ENCODE peak calls at places on chromosomes 4 and X, in nine cellular contexts. A is fibroblast of the aortic adventitia, K is lower lobe of right lung, J is AG09309, P is heart right ventricle, Z is GM23338, S is fibroblast of lung, G is endodermal cell, E is Peyer's patch. O is an unnamed sample.

GRCh38 chr4:65671402-65671801 is 1.1 kb upstream of the EPHA5 start:
- DNase-seq in G (no peak), K (no peak), A (no peak), P (no peak), Z (no peak), E (no peak), J (no peak), S (no peak), O (no peak)

GRCh38 chrX:94576367-94577004 is 902.5 kb downstream of the FAM133A start:
- DNase-seq in S (no peak), P (no peak), G (no peak), Z (peak), J (no peak), K (no peak), E (no peak), A (no peak), O (no peak)

GRCh38 chrX:21412029-21412428 is 37.8 kb downstream of the CNKSR2 start:
- DNase-seq in J (no peak), P (no peak), Z (no peak), G (no peak), A (peak), S (no peak), E (no peak), K (no peak), O (no peak)

GRCh38 chr4:37802068-37802666 is 24.3 kb upstream of the PGM2 start:
- DNase-seq in P (peak), Z (peak), K (peak), S (peak), A (peak), G (peak), E (no peak), J (no peak), O (peak)

GRCh38 chr4:99723555-99724450 is 66.2 kb upstream of the C4orf54 start:
- DNase-seq in J (peak), E (no peak), Z (no peak), S (peak), K (peak), A (peak), P (peak), G (no peak), O (peak)

GRCh38 chrX:132270699-132271098 is 51.5 kb upstream of the RAP2C start:
- DNase-seq in A (peak), Z (no peak), P (peak), K (no peak), E (no peak), J (peak), G (no peak), S (peak), O (no peak)

GRCh38 chr4:119493419-119493818 is 135.2 kb downstream of the PDE5A start:
- DNase-seq in Z (no peak), K (no peak), G (no peak), J (no peak), P (no peak), E (no peak), A (peak), S (no peak), O (no peak)

GRCh38 chrX:11666180-11666579 is 460 bp upstream of the ARHGAP6 start:
- DNase-seq in S (peak), E (no peak), Z (peak), G (peak), J (no peak), A (no peak), P (no peak), K (no peak), O (no peak)

GRCh38 chrX:153032397-153033118 is 23.7 kb upstream of the PNMA3 start:
- DNase-seq in Z (peak), J (no peak), E (peak), G (peak), P (peak), A (peak), S (peak), K (peak), O (peak)

GRCh38 chr4:171022698-171023378 is 790.4 kb upstream of the GALNTL6 start:
- DNase-seq in P (no peak), A (no peak), Z (peak), E (no peak), S (no peak), G (no peak), K (no peak), J (no peak), O (no peak)

GRCh38 chrX:110341189-110342035 is 17.2 kb upstream of the RTL9 start:
- DNase-seq in S (peak), P (no peak), Z (no peak), G (no peak), E (no peak), K (no peak), A (peak), J (peak), O (no peak)

DNA sequence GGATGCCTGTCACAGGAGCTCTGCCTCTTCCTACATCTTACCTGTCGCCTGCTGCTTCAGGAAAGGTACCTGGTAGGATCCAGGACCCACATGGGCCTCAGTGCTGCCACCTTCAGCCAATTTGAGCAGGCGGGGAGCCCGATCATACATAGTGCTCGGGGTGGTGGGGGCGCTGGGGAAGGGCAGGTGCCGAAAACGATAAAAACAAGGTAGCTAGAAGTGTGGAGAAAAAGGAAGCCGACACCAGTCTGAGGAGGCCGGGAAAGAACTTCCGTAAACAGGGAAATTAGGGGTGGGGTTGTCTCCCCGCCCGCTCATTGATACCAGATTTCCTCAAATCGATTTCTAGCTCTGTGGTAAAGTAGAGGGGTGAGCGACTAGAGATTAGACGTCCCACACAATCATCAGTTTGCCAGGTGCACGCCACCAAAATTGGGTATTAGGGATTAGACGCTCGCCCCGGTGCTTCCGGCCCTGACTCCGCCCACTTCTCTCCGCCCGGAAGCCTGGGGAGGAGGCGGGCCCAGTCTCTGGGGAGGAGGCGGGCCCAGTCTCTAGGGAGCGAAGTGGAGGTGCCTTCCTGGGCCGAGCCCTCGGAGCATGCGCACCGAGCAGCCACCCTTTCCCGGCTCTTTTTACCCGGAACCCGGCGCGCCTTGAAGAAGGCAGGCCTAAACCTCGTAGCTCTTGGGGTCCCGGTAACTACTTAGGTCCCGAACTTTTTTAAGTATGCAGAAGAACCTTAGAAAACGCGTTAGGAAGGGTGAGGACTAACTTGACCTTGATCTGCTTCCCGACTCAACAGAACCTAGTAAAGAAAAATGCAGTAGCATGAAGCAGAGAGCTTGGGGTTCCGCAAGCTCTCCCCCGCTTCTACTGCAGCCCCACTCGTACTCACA is at the start of gene STPG2:
- DNase-seq in S (peak), G (peak), A (peak), E (peak), K (peak), J (peak), P (peak), Z (peak), O (peak)
- TF ChIP-seq CTCF in S (peak), G (peak), A (peak), E (peak), K (peak), J (peak), P (peak), Z (peak), O (peak)

DNA sequence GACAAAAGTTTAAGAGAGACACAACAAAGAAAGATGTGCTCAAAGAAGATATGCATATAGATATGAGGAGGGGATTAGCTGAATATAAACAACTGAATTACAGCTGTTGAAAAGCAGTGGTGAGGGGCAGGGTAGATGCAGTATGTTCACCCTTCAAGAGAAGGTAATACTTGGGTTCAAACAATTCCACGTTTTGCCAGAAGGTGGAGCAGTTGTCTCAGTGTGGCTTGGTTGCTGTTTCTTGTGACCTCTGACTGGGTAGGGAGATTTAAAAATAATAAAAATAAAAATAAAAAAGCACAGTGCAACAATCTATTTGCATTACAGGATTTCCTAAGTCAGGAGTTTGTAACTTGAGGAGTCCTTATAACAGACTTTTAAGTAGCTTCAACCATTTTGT is 23.3 kb downstream of the PHOX2B start:
- DNase-seq in S (no peak), Z (peak), P (no peak), E (no peak), A (no peak), K (no peak), J (no peak), G (peak), O (no peak)
- TF ChIP-seq CTCF in S (peak), Z (peak), P (no peak), E (no peak), A (no peak), K (no peak), J (peak), G (peak), O (no peak)

DNA sequence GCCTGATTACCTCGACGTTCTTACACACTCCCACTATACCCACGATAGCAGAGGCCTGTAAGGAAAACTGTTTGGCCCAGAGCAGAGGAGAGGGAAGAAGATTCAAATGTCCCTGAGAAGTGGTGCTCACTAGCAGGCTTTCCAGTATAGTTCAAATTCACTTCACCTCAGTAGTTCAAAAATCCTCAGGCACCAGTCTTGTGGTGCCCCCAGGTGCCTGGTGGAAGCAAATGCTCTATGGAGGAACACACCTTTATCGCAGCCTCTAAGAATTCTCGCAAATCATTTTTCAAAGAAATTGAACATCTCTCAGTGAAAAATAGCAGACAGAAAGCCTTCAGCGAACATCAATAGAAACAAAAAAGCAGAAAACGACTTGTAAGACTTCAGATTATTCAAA is 12.2 kb upstream of the MTMR1 start:
- DNase-seq in P (no peak), A (peak), G (peak), E (no peak), S (peak), J (no peak), Z (peak), K (no peak), O (peak)
- TF ChIP-seq CTCF in P (peak), A (peak), G (peak), E (peak), S (peak), J (peak), Z (peak), K (no peak), O (peak)

GRCh38 chr4:102627831-102628523 is 126.8 kb downstream of the NFKB1 start:
- DNase-seq in E (no peak), Z (no peak), G (no peak), P (no peak), S (peak), K (no peak), J (peak), A (peak), O (peak)

GRCh38 chr4:102620697-102621497 is 119.7 kb downstream of the NFKB1 start:
- DNase-seq in J (peak), P (no peak), S (peak), Z (peak), A (peak), G (no peak), K (no peak), E (no peak), O (peak)

GRCh38 chr4:102625232-102625930 is 124.2 kb downstream of the NFKB1 start:
- DNase-seq in E (peak), S (peak), K (peak), Z (peak), J (no peak), G (peak), A (peak), P (no peak), O (peak)

GRCh38 chr4:102623622-102624021 is 122.5 kb downstream of the NFKB1 start:
- DNase-seq in Z (peak), P (no peak), S (peak), G (peak), K (no peak), E (no peak), J (no peak), A (peak), O (peak)
- TF ChIP-seq CTCF in Z (peak), P (no peak), S (peak), G (peak), K (no peak), E (no peak), J (peak), A (peak), O (no peak)

GRCh38 chr4:155207534-155208257 is 740 bp upstream of the NPY2R start:
- DNase-seq in S (no peak), G (peak), A (peak), P (no peak), J (no peak), E (no peak), Z (peak), K (no peak), O (no peak)
- TF ChIP-seq CTCF in S (peak), G (peak), A (peak), P (no peak), J (no peak), E (no peak), Z (peak), K (no peak), O (no peak)

DNA sequence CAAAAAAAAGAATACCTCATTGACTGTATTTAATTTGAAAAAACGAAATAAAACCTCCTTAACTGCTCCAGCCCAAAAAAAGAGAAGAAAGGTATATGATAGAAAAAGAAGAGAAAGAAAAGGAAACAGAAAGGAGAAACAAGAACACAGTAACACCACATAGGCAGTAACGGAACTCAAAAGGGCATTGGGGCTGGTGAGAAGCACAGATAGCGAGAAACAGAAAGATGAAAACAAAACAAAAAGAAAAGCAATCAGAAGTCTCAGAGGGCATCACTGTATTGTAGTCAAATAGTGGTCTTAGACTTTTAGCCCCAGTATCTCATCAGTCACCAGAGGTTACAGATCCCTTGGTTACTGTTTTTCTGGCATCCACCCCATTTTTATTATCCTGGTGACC is 88.6 kb downstream of the NFKB1 start:
- DNase-seq in Z (no peak), P (no peak), K (no peak), E (no peak), G (no peak), J (no peak), A (no peak), S (no peak), O (no peak)
- TF ChIP-seq CTCF in Z (no peak), P (no peak), K (no peak), E (no peak), G (no peak), J (no peak), A (no peak), S (no peak), O (no peak)

GRCh38 chr4:70239497-70239896 is 2.9 kb upstream of the CSN3 start:
- DNase-seq in E (no peak), J (no peak), K (no peak), G (no peak), Z (no peak), P (no peak), S (no peak), A (no peak), O (no peak)

GRCh38 chr4:70240192-70240591 is 2.2 kb upstream of the CSN3 start:
- DNase-seq in K (no peak), G (no peak), E (no peak), P (no peak), A (peak), Z (no peak), S (peak), J (no peak), O (no peak)

DNA sequence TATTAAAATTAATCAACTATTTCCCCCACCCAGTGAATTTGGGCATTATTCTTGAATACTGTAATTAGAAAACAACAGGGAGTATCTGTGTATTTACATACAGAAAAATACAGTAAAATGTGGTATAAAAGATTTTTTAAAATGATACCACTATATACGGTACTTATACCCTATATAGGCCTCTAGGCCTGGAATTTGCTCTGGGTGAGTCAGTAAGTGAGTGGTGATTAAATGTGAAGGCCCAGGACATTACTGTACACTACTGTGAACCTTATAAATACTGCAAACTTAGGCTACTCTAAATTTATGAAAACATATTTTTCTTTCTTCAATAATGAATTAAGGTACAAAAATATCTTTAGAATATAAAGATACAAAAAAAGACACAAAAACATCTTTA is 6.3 kb upstream of the CSN3 start:
- DNase-seq in S (peak), J (no peak), E (no peak), K (no peak), A (no peak), P (no peak), Z (no peak), G (no peak), O (no peak)
- TF ChIP-seq CTCF in S (no peak), J (no peak), E (no peak), K (no peak), A (no peak), P (no peak), Z (no peak), G (no peak), O (no peak)

GRCh38 chrX:51798701-51799100 is 55.5 kb downstream of the GSPT2 start:
- DNase-seq in Z (no peak), G (no peak), A (no peak), S (no peak), P (no peak), E (no peak), J (no peak), K (no peak), O (no peak)

GRCh38 chrX:51804741-51805140 is 61.5 kb downstream of the GSPT2 start:
- DNase-seq in K (no peak), E (no peak), J (no peak), S (no peak), Z (peak), A (no peak), G (no peak), P (no peak), O (no peak)

GRCh38 chrX:51803833-51804232 is 60.6 kb downstream of the GSPT2 start:
- DNase-seq in A (peak), K (no peak), P (no peak), G (no peak), S (peak), J (no peak), Z (no peak), E (no peak), O (no peak)

DNA sequence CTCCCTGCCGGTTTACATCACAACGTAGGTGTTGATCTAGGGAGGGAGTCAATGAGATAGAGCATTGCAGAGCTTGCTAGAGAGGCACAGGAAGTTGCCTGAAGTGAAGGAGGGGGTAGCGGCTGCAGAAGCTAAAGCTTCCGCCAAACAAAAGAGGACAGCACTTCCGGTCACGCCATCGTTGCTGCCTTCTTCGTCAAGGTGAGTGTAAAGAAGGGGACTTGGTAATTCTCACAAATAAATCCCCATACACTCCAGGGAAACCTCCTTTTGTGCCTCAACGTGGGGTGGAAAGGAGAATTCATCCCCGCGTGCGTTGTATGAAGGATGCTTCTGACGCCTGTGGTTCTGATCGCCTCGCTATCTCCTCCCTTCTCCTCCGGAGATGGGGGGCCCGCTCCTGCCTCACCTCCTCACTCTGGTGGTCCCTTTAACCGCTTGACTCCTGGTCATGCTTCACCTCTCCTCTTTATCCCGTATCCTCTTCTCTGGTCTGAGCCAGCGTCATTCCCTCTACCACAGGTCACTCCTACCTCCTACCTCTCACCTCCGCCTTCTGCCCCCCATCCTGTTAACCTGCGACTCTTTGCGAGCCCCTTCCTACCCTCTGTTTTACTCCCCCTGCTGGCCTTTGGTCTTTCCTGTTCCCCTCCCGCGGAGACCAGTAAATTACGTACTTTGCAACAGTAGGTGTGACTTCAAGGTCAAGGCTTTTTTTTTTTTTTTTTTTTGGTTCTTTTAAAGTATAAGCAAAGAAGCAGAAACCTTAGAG is 59.9 kb downstream of the GSPT2 start:
- DNase-seq in G (peak), S (peak), P (peak), Z (peak), E (peak), J (no peak), K (peak), A (peak), O (peak)
- TF ChIP-seq CTCF in G (peak), S (peak), P (no peak), Z (peak), E (peak), J (no peak), K (no peak), A (peak), O (peak)

O was measured in Calu3.